ENCODE peak calls at places on chromosomes 16 and 17, in six cellular contexts. T, H, M, E, K and O are unnamed samples.

GRCh38 chr16:67181346-67181745 is 2.4 kb downstream of the MATCAP1 start:
- DNase-seq in H (no peak), E (no peak), K (no peak), M (peak; percentile 67), T (no peak), O (peak; percentile 69)

GRCh38 chr16:85808926-85809325 is 9.4 kb downstream of the COX4I1 start:
- DNase-seq in T (no peak), M (no peak), E (no peak), H (no peak), K (no peak), O (no peak)

GRCh38 chr17:797236-797635 is 15.1 kb downstream of the MRM3 start:
- DNase-seq in E (no peak), T (no peak), H (no peak), M (no peak), K (no peak), O (no peak)

GRCh38 chr16:8866884-8867482 is 1.8 kb downstream of the CARHSP1 start:
- DNase-seq in T (no peak), H (no peak), M (no peak), K (no peak), E (no peak), O (peak; percentile 31)

GRCh38 chr17:41736983-41737679 is 2.7 kb upstream of the HAP1 start:
- DNase-seq in K (no peak), M (no peak), H (no peak), E (no peak), T (no peak), O (no peak)

GRCh38 chr16:4489030-4489429 is 12.8 kb downstream of the HMOX2 start:
- DNase-seq in E (no peak), H (no peak), T (no peak), M (no peak), K (no peak), O (peak; percentile 26)

GRCh38 chr16:57071840-57072541 is 20.4 kb upstream of the CPNE2 start:
- DNase-seq in E (no peak), K (no peak), T (no peak), M (no peak), H (no peak), O (peak; percentile 39)

GRCh38 chr16:62036101-62036806 is at the start of gene CDH8:
- DNase-seq in K (no peak), H (no peak), T (peak; percentile 84), E (no peak), M (no peak), O (no peak)

GRCh38 chr16:73093146-73094144 is 45.5 kb upstream of the ZFHX3 start:
- DNase-seq in K (peak; percentile 54), T (no peak), M (no peak), H (no peak), E (no peak), O (peak; percentile 87)

GRCh38 chr17:6558932-6559752 is 2.8 kb upstream of the PITPNM3 start:
- DNase-seq in M (no peak), H (no peak), K (no peak), T (no peak), E (no peak), O (peak; percentile 10)

GRCh38 chr16:86975445-86975844 is 341.7 kb downstream of the C16orf95 start:
- DNase-seq in H (no peak), T (peak; percentile 40), E (no peak), M (peak; percentile 84), K (peak; percentile 32), O (peak; percentile 87)

GRCh38 chr16:84065536-84066132 is 23.0 kb upstream of the SLC38A8 start:
- DNase-seq in M (peak; percentile 45), K (peak; percentile 59), E (no peak), H (no peak), T (no peak), O (peak; percentile 56)

GRCh38 chr16:27827765-27828164 is 235.7 kb downstream of the GSG1L start:
- DNase-seq in K (no peak), H (no peak), M (no peak), T (no peak), E (no peak), O (no peak)

GRCh38 chr17:32879143-32879542 is 2.2 kb upstream of the MYO1D start:
- DNase-seq in E (no peak), H (no peak), K (no peak), M (no peak), T (no peak), O (no peak)

GRCh38 chr17:82815790-82816305 is 24.0 kb downstream of the ZNF750 start:
- DNase-seq in M (no peak), H (no peak), T (no peak), K (no peak), E (no peak), O (no peak)

GRCh38 chr16:50301626-50302471 is 35.5 kb downstream of the ADCY7 start:
- DNase-seq in E (no peak), M (no peak), H (no peak), T (no peak), K (no peak), O (no peak)

GRCh38 chr17:74446551-74447500 is 14.9 kb downstream of the GPRC5C start:
- DNase-seq in M (no peak), E (no peak), K (no peak), T (no peak), H (peak; percentile 18), O (no peak)

GRCh38 chr16:8963825-8964441 is at the start of gene USP7:
- DNase-seq in M (peak; percentile 74), T (peak; percentile 85), E (peak; percentile 74), H (peak; percentile 91), K (peak; percentile 96), O (peak; percentile 88)

GRCh38 chr16:72124761-72125634 is 31.4 kb downstream of the DHX38 start:
- DNase-seq in K (peak; percentile 83), H (peak; percentile 49), M (peak; percentile 72), T (peak; percentile 71), E (peak; percentile 9), O (peak; percentile 67)

GRCh38 chr16:29645699-29646187 is 17.3 kb upstream of the SPN start:
- DNase-seq in E (no peak), M (no peak), H (no peak), K (peak; percentile 35), T (no peak), O (no peak)

GRCh38 chr17:56540791-56541190 is 52.7 kb upstream of the NOG start:
- DNase-seq in M (no peak), E (no peak), H (no peak), T (no peak), K (no peak), O (no peak)

GRCh38 chr17:51653902-51654301 is 393.6 kb downstream of the UTP18 start:
- DNase-seq in T (no peak), K (peak; percentile 34), E (no peak), M (no peak), H (no peak), O (no peak)

GRCh38 chr16:25633549-25633948 is 58.2 kb upstream of the HS3ST4 start:
- DNase-seq in H (no peak), K (no peak), M (no peak), T (no peak), E (no peak), O (no peak)

GRCh38 chr16:66427871-66428681 is 981 bp downstream of the BEAN1 start:
- DNase-seq in T (no peak), E (no peak), M (no peak), H (no peak), K (no peak), O (no peak)